ENCODE peak calls at places on chromosomes 3 and 15, in four cellular contexts. M is left ventricle myocardium inferior, Y is spleen, D is GM23248. O is an unnamed sample. For H3K9me3, the result is how much of the 10 kb centered on the place peaks cover.

GRCh38 chr15:91867581-91868026 is 14.1 kb downstream of the SLCO3A1 start:
- DNase-seq in M (peak), D (peak), Y (peak), O (no peak)

GRCh38 chr3:190526787-190527767 is 13.2 kb downstream of the IL1RAP start:
- DNase-seq in M (no peak), D (peak), Y (no peak), O (no peak)

GRCh38 chr15:75200765-75201608 is 695 bp upstream of the C15orf39 start:
- DNase-seq in M (no peak), D (peak), Y (peak), O (peak)

GRCh38 chr15:83413054-83413719 is 34.0 kb upstream of the SH3GL3 start:
- DNase-seq in M (no peak), D (no peak), Y (no peak), O (no peak)

GRCh38 chr3:124456506-124456905 is 273.7 kb upstream of the UMPS start:
- DNase-seq in D (no peak), M (peak), Y (no peak), O (no peak)

GRCh38 chr15:87620393-87620792 is 636.1 kb downstream of the NTRK3 start:
- DNase-seq in Y (no peak), D (peak), M (no peak), O (no peak)

GRCh38 chr15:73464602-73465001 is 21.6 kb downstream of the REC114 start:
- DNase-seq in M (no peak), Y (no peak), D (no peak), O (no peak)

GRCh38 chr15:77546870-77547269 is 85.8 kb downstream of the LINGO1 start:
- DNase-seq in Y (no peak), M (no peak), D (no peak), O (no peak)

GRCh38 chr3:10845839-10846656 is 30.0 kb downstream of the SLC6A11 start:
- DNase-seq in Y (no peak), D (no peak), M (no peak), O (no peak)

GRCh38 chr15:73633991-73634495 is 854 bp upstream of the NPTN start:
- DNase-seq in M (no peak), D (peak), Y (no peak), O (no peak)

GRCh38 chr15:39770748-39771689 is 11.6 kb downstream of the FSIP1 start:
- DNase-seq in M (no peak), D (peak), Y (no peak), O (no peak)

GRCh38 chr3:51389423-51390183 is 1.5 kb upstream of the RBM15B start:
- DNase-seq in D (peak), M (peak), Y (peak), O (peak)

GRCh38 chr3:33706056-33706455 is 12.0 kb downstream of the CLASP2 start:
- DNase-seq in Y (no peak), D (no peak), M (no peak), O (no peak)

GRCh38 chr3:130088061-130088460 is 6.4 kb downstream of the ALG1L2 start:
- DNase-seq in Y (no peak), D (peak), M (no peak), O (no peak)

GRCh38 chr15:40108061-40108854 is 421 bp downstream of the BMF start:
- DNase-seq in Y (no peak), M (peak), D (peak), O (no peak)

GRCh38 chr3:45885979-45886711 is at the start of gene CCR9:
- DNase-seq in D (no peak), Y (no peak), M (no peak), O (no peak)

GRCh38 chr15:37880009-37880834 is 54.2 kb upstream of the TMCO5A start:
- DNase-seq in Y (no peak), M (no peak), D (peak), O (no peak)

GRCh38 chr3:67923796-67924195 is 269.4 kb upstream of the SUCLG2 start:
- DNase-seq in M (no peak), D (no peak), Y (no peak), O (no peak)

GRCh38 chr3:11457126-11457525 is 184.9 kb downstream of the ATG7 start:
- DNase-seq in Y (no peak), M (no peak), D (no peak), O (no peak)

GRCh38 chr3:101091489-101091888 is 98.3 kb upstream of the ABI3BP start:
- DNase-seq in D (peak), M (no peak), Y (no peak), O (no peak)

GRCh38 chr3:53122933-53123305 is 7.3 kb downstream of the RFT1 start:
- DNase-seq in M (no peak), Y (no peak), D (no peak), O (no peak)

GRCh38 chr3:14725015-14725431 is 50.1 kb downstream of the C3orf20 start:
- DNase-seq in D (peak), Y (no peak), M (no peak), O (no peak)

GRCh38 chr15:101522091-101522490 is 32.6 kb upstream of the PCSK6 start:
- DNase-seq in Y (no peak), M (no peak), D (no peak), O (no peak)

GRCh38 chr3:174620138-174620537 is 239.0 kb upstream of the NAALADL2 start:
- DNase-seq in D (peak), M (no peak), Y (no peak), O (no peak)

GRCh38 chr3:11810276-11810675 is 36.4 kb downstream of the TAMM41 start:
- DNase-seq in Y (no peak), M (no peak), D (peak), O (no peak)

GRCh38 chr3:60333710-60334109 is 917.5 kb downstream of the FHIT start:
- DNase-seq in M (no peak), D (no peak), Y (no peak), O (no peak)

GRCh38 chr15:39118510-39118909 is 462.4 kb upstream of the THBS1 start:
- DNase-seq in M (no peak), D (peak), Y (no peak), O (no peak)

GRCh38 chr15:41967506-41968206 is 4.7 kb downstream of the EHD4 start:
- DNase-seq in Y (peak), D (peak), M (no peak), O (no peak)

GRCh38 chr3:108100906-108101305 is 10.1 kb upstream of the CD47 start:
- DNase-seq in Y (no peak), D (no peak), M (no peak), O (no peak)

GRCh38 chr3:140834266-140835037 is 107.2 kb upstream of the SLC25A36 start:
- DNase-seq in D (peak), Y (no peak), M (no peak), O (no peak)

GRCh38 chr3:120129718-120130117 is 35.5 kb upstream of the GSK3B start:
- DNase-seq in D (peak), M (no peak), Y (no peak), O (no peak)

GRCh38 chr15:73930371-73930770 is 4.1 kb downstream of the LOXL1 start:
- DNase-seq in M (peak), D (peak), Y (peak), O (no peak)

GRCh38 chr3:73530030-73530411 is 94.7 kb downstream of the PDZRN3 start:
- DNase-seq in D (peak), M (no peak), Y (no peak), O (no peak)

GRCh38 chr3:113214917-113215595 is 3.7 kb downstream of the BOC start:
- DNase-seq in D (peak), Y (no peak), M (no peak), O (no peak)

GRCh38 chr3:42683875-42684593 is 1.3 kb upstream of the KLHL40 start:
- DNase-seq in D (peak), Y (no peak), M (peak), O (no peak)

GRCh38 chr3:188272481-188273372 is 118.8 kb downstream of the LPP start:
- DNase-seq in D (peak), M (no peak), Y (no peak), O (no peak)

GRCh38 chr15:62895905-62896316 is 146.6 kb upstream of the TPM1 start:
- DNase-seq in D (peak), Y (no peak), M (no peak), O (no peak)

DNA sequence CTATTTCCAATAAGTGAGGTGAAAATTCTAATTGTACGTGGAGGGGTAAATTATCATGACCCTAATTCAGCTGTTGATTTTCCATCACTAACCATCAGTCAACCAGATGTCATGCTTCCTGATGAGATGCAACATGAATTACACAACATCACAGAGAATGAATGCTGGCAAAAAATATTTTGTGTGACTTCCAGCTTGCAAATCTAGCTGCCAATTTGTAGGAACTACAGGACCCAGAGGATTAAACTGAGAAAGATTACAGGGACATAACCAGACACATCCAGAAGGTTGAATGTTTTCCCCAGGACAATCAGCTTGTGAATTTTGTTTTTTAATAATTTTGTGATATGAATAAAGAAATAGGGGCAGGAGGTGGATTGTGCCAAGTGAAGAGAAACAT is 349.0 kb upstream of the ATP10A start:
- DNase-seq in M (no peak), Y (no peak), D (no peak), O (no peak)
- H3K9me3 ChIP-seq in M (under half), Y (under half), D (under half), O (under half)

GRCh38 chr15:46710561-46710960 is 1006.7 kb upstream of the SEMA6D start:
- DNase-seq in Y (no peak), D (no peak), M (no peak), O (no peak)
- H3K9me3 ChIP-seq in Y (under half), D (under half), M (under half), O (under half)

GRCh38 chr15:95113041-95113440 is 881.7 kb downstream of the MCTP2 start:
- DNase-seq in M (no peak), Y (no peak), D (no peak), O (no peak)
- H3K9me3 ChIP-seq in M (under half), Y (under half), D (under half), O (under half)

GRCh38 chr3:1195922-1196321 is 103.1 kb downstream of the CNTN6 start:
- DNase-seq in Y (no peak), M (no peak), D (peak), O (no peak)

GRCh38 chr3:1191061-1191460 is 98.2 kb downstream of the CNTN6 start:
- DNase-seq in D (no peak), Y (no peak), M (no peak), O (no peak)

DNA sequence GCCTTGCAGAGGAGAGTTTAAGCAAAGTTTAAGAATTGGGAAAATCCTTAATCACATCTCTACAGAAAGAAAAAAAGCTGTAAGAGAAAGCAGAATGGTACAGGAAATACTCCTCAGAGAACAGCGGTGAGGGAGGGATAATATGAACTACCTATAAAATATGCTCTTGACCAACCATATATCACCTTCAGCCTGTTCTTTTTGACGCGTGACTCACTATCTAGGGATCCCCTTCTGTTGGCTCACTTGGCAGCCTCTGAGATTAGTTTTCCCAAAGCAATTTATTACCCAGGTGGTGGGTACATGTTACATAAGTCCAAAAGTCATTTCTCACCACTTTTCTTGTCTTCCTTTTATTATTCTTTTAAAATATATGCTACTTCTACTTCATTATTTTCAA is 97.8 kb downstream of the CNTN6 start:
- DNase-seq in Y (no peak), M (no peak), D (no peak), O (no peak)
- H3K9me3 ChIP-seq in Y (under half), M (under half), D (under half), O (under half)

GRCh38 chr3:126060613-126061145 is 23.2 kb downstream of the SLC41A3 start:
- DNase-seq in Y (no peak), M (no peak), D (no peak), O (no peak)
- H3K9me3 ChIP-seq in Y (under half), M (under half), D (under half), O (under half)

GRCh38 chr3:78459751-78460150 is 1308.0 kb downstream of the ROBO1 start:
- DNase-seq in Y (no peak), D (no peak), M (no peak), O (no peak)
- H3K9me3 ChIP-seq in Y (under half), D (under half), M (under half), O (under half)

GRCh38 chr15:27679203-27679602 is 419.9 kb downstream of the OCA2 start:
- DNase-seq in M (no peak), Y (no peak), D (no peak), O (no peak)
- H3K9me3 ChIP-seq in M (under half), Y (under half), D (under half), O (under half)